ENCODE peak calls at places on chromosomes 12 and 14, in seven cellular contexts. G is neural progenitor cell; K is CD8-positive, alpha-beta memory T cell; U is GM12865; T is iPS-NIHi11; S is Caki2; L is HTR-8/SVneo. F is an unnamed sample.

GRCh38 chr12:105279460-105280056 is 43.6 kb upstream of the APPL2 start:
- DNase-seq in G (peak; percentile 58), K (peak; percentile 5), U (peak; percentile 75), T (peak; percentile 45), S (no peak), L (no peak), F (peak; percentile 23)

GRCh38 chr14:75339059-75339458 is 60.4 kb downstream of the FOS start:
- DNase-seq in G (no peak), K (no peak), U (no peak), T (no peak), S (no peak), L (no peak), F (no peak)

GRCh38 chr14:101878222-101879211 is 85.9 kb upstream of the DYNC1H1 start:
- DNase-seq in G (no peak), K (peak; percentile 22), U (peak; percentile 76), T (no peak), S (no peak), L (no peak), F (no peak)

GRCh38 chr14:92473261-92473946 is 40.2 kb upstream of the RIN3 start:
- DNase-seq in G (no peak), K (no peak), U (no peak), T (peak; percentile 2), S (no peak), L (peak; percentile 58), F (no peak)

GRCh38 chr14:68968051-68968450 is 11.1 kb downstream of the ACTN1 start:
- DNase-seq in G (no peak), K (peak; percentile 14), U (no peak), T (no peak), S (no peak), L (no peak), F (no peak)

GRCh38 chr12:54261817-54262402 is 18.0 kb downstream of the CBX5 start:
- DNase-seq in G (no peak), K (no peak), U (no peak), T (no peak), S (peak; percentile 41), L (no peak), F (no peak)

GRCh38 chr12:94174576-94174975 is 26.2 kb downstream of the PLXNC1 start:
- DNase-seq in G (no peak), K (peak; percentile 7), U (peak; percentile 75), T (no peak), S (no peak), L (no peak), F (no peak)

GRCh38 chr14:93137864-93138263 is 22.1 kb upstream of the ITPK1 start:
- DNase-seq in G (peak; percentile 28), K (no peak), U (no peak), T (peak; percentile 59), S (no peak), L (no peak), F (no peak)

GRCh38 chr12:127984386-127985055 is 282.4 kb upstream of the TMEM132C start:
- DNase-seq in G (no peak), K (no peak), U (no peak), T (no peak), S (no peak), L (peak; percentile 50), F (no peak)

GRCh38 chr12:127809236-127809635 is 457.7 kb upstream of the TMEM132C start:
- DNase-seq in G (no peak), K (no peak), U (no peak), T (no peak), S (peak; percentile 46), L (peak; percentile 28), F (peak; percentile 63)

GRCh38 chr12:57182918-57183575 is 33.5 kb upstream of the NXPH4 start:
- DNase-seq in G (peak; percentile 81), K (peak; percentile 67), U (peak; percentile 77), T (peak; percentile 99), S (peak; percentile 69), L (peak; percentile 95), F (peak; percentile 69)

GRCh38 chr14:60734465-60735242 is at the start of gene MNAT1:
- DNase-seq in G (peak; percentile 88), K (peak; percentile 56), U (peak; percentile 92), T (peak; percentile 70), S (peak; percentile 66), L (peak; percentile 95), F (peak; percentile 92)

GRCh38 chr14:78083837-78084236 is 86.3 kb upstream of the NRXN3 start:
- DNase-seq in G (no peak), K (no peak), U (no peak), T (no peak), S (peak; percentile 22), L (no peak), F (no peak)

GRCh38 chr14:64387232-64387737 is 868 bp upstream of the MTHFD1 start:
- DNase-seq in G (peak; percentile 56), K (no peak), U (peak; percentile 56), T (peak; percentile 15), S (no peak), L (peak; percentile 76), F (peak; percentile 22)

GRCh38 chr14:61470261-61470953 is 149.0 kb downstream of the PRKCH start:
- DNase-seq in G (peak; percentile 63), K (no peak), U (no peak), T (peak; percentile 37), S (peak; percentile 41), L (peak; percentile 95), F (no peak)

GRCh38 chr12:131332224-131332623 is 378.5 kb downstream of the ADGRD1 start:
- DNase-seq in G (no peak), K (no peak), U (no peak), T (no peak), S (no peak), L (no peak), F (no peak)

GRCh38 chr12:43896496-43896895 is 60.6 kb downstream of the TMEM117 start:
- DNase-seq in G (no peak), K (no peak), U (no peak), T (peak; percentile 35), S (peak; percentile 54), L (no peak), F (no peak)

GRCh38 chr14:20632831-20633771 is 8.4 kb downstream of the OR6S1 start:
- DNase-seq in G (peak; percentile 87), K (no peak), U (peak; percentile 90), T (peak; percentile 82), S (peak; percentile 83), L (no peak), F (no peak)

GRCh38 chr14:22390824-22391461 is 198.1 kb downstream of the DAD1 start:
- DNase-seq in G (no peak), K (no peak), U (peak; percentile 62), T (no peak), S (peak; percentile 86), L (no peak), F (no peak)

GRCh38 chr12:29241821-29242591 is 92.9 kb downstream of the FAR2 start:
- DNase-seq in G (peak; percentile 40), K (no peak), U (peak; percentile 66), T (peak; percentile 24), S (peak; percentile 22), L (no peak), F (peak; percentile 82)

F was measured in Ammon's horn.